ENCODE peak calls at places on chromosomes 3 and 15, in five cellular contexts. One of them, this sample, is unnamed.

GRCh38 chr3:164673738-164674137 is 404.6 kb downstream of the SI start:
- DNase-seq in H1: no peak
- DNase-seq in K562: no peak
- DNase-seq in HCT116: no peak
- DNase-seq in GM12878: no peak
- DNase-seq in this sample: no peak

GRCh38 chr15:68921926-68922325 is 8.4 kb upstream of the SPESP1 start:
- DNase-seq in K562: no peak
- DNase-seq in GM12878: no peak
- DNase-seq in HCT116: no peak
- DNase-seq in H1: no peak
- DNase-seq in this sample: no peak

GRCh38 chr15:72827216-72827615 is 43.7 kb upstream of the ADPGK start:
- DNase-seq in H1: no peak
- DNase-seq in HCT116: no peak
- DNase-seq in GM12878: no peak
- DNase-seq in K562: no peak
- DNase-seq in this sample: no peak

GRCh38 chr15:37891754-37892368 is 42.6 kb upstream of the TMCO5A start:
- DNase-seq in GM12878: no peak
- DNase-seq in K562: peak; percentile 7
- DNase-seq in HCT116: peak; percentile 38
- DNase-seq in H1: no peak
- DNase-seq in this sample: peak; percentile 40

GRCh38 chr15:67863442-67863987 is 23.7 kb upstream of the RNU6-1 start:
- DNase-seq in K562: peak; percentile 84
- DNase-seq in H1: no peak
- DNase-seq in GM12878: peak; percentile 61
- DNase-seq in HCT116: peak; percentile 46
- DNase-seq in this sample: peak; percentile 90

GRCh38 chr15:70252056-70252935 is 154.6 kb upstream of the TLE3 start:
- DNase-seq in K562: no peak
- DNase-seq in H1: no peak
- DNase-seq in GM12878: no peak
- DNase-seq in HCT116: no peak
- DNase-seq in this sample: peak; percentile 70

GRCh38 chr3:50550079-50550736 is 17.3 kb downstream of the C3orf18 start:
- DNase-seq in H1: no peak
- DNase-seq in K562: peak; percentile 66
- DNase-seq in HCT116: no peak
- DNase-seq in GM12878: no peak
- DNase-seq in this sample: peak; percentile 86

GRCh38 chr15:49060710-49061483 is 14.7 kb upstream of the SECISBP2L start:
- DNase-seq in HCT116: no peak
- DNase-seq in GM12878: no peak
- DNase-seq in H1: no peak
- DNase-seq in K562: no peak
- DNase-seq in this sample: no peak

GRCh38 chr3:194814878-194815357 is 129.2 kb downstream of the FAM43A start:
- DNase-seq in HCT116: no peak
- DNase-seq in GM12878: no peak
- DNase-seq in K562: no peak
- DNase-seq in H1: no peak
- DNase-seq in this sample: no peak

GRCh38 chr3:63395960-63396359 is 117.9 kb downstream of the SYNPR start:
- DNase-seq in H1: no peak
- DNase-seq in K562: no peak
- DNase-seq in HCT116: no peak
- DNase-seq in GM12878: no peak
- DNase-seq in this sample: no peak

GRCh38 chr15:75181780-75182179 is 19.9 kb upstream of the C15orf39 start:
- DNase-seq in HCT116: no peak
- DNase-seq in H1: no peak
- DNase-seq in K562: no peak
- DNase-seq in GM12878: no peak
- DNase-seq in this sample: no peak

GRCh38 chr3:19146685-19147650 is 1.3 kb upstream of the KCNH8 start:
- DNase-seq in K562: peak; percentile 61
- DNase-seq in HCT116: peak; percentile 19
- DNase-seq in GM12878: no peak
- DNase-seq in H1: peak; percentile 75
- DNase-seq in this sample: peak; percentile 92

GRCh38 chr15:70539912-70540520 is 223.3 kb downstream of the UACA start:
- DNase-seq in HCT116: no peak
- DNase-seq in K562: no peak
- DNase-seq in H1: no peak
- DNase-seq in GM12878: no peak
- DNase-seq in this sample: no peak

GRCh38 chr15:23038741-23039150 is 623 bp downstream of the TUBGCP5 start:
- DNase-seq in H1: no peak
- DNase-seq in GM12878: no peak
- DNase-seq in K562: no peak
- DNase-seq in HCT116: no peak
- DNase-seq in this sample: no peak

GRCh38 chr3:122281891-122282290 is 43.2 kb upstream of the CSTA start:
- DNase-seq in K562: no peak
- DNase-seq in GM12878: no peak
- DNase-seq in HCT116: no peak
- DNase-seq in H1: no peak
- DNase-seq in this sample: no peak

GRCh38 chr15:53808058-53808703 is 48.7 kb upstream of the WDR72 start:
- DNase-seq in H1: no peak
- DNase-seq in HCT116: no peak
- DNase-seq in GM12878: no peak
- DNase-seq in K562: peak; percentile 14
- DNase-seq in this sample: peak; percentile 12

GRCh38 chr15:76787273-76787672 is 117.9 kb downstream of the SCAPER start:
- DNase-seq in K562: no peak
- DNase-seq in H1: no peak
- DNase-seq in HCT116: no peak
- DNase-seq in GM12878: no peak
- DNase-seq in this sample: no peak

GRCh38 chr3:136194409-136195257 is 1.5 kb downstream of the MSL2 start:
- DNase-seq in H1: no peak
- DNase-seq in K562: no peak
- DNase-seq in GM12878: peak; percentile 24
- DNase-seq in HCT116: no peak
- DNase-seq in this sample: peak; percentile 35

GRCh38 chr3:47571391-47572165 is 7.1 kb downstream of the CSPG5 start:
- DNase-seq in K562: no peak
- DNase-seq in H1: no peak
- DNase-seq in HCT116: no peak
- DNase-seq in GM12878: no peak
- DNase-seq in this sample: no peak

GRCh38 chr3:156978471-156978961 is 152.4 kb downstream of the LEKR1 start:
- DNase-seq in HCT116: no peak
- DNase-seq in GM12878: peak; percentile 83
- DNase-seq in K562: no peak
- DNase-seq in H1: no peak
- DNase-seq in this sample: no peak

GRCh38 chr15:30059771-30060170 is 23.0 kb upstream of the GOLGA8J start:
- DNase-seq in K562: no peak
- DNase-seq in H1: no peak
- DNase-seq in GM12878: no peak
- DNase-seq in HCT116: no peak
- DNase-seq in this sample: no peak

GRCh38 chr3:159732172-159733111 is 256.2 kb upstream of the IL12A start:
- DNase-seq in K562: no peak
- DNase-seq in H1: peak; percentile 41
- DNase-seq in HCT116: peak; percentile 27
- DNase-seq in GM12878: no peak
- DNase-seq in this sample: no peak

GRCh38 chr3:197586181-197586580 is 30.4 kb upstream of the BDH1 start:
- DNase-seq in K562: no peak
- DNase-seq in HCT116: no peak
- DNase-seq in GM12878: no peak
- DNase-seq in H1: no peak
- DNase-seq in this sample: no peak

GRCh38 chr3:157201648-157202278 is 41.8 kb upstream of the CCNL1 start:
- DNase-seq in H1: no peak
- DNase-seq in GM12878: no peak
- DNase-seq in HCT116: peak; percentile 19
- DNase-seq in K562: peak; percentile 45
- DNase-seq in this sample: peak; percentile 36

GRCh38 chr3:146390967-146391366 is 78.4 kb downstream of the PLSCR2 start:
- DNase-seq in GM12878: no peak
- DNase-seq in HCT116: no peak
- DNase-seq in H1: no peak
- DNase-seq in K562: no peak
- DNase-seq in this sample: no peak

GRCh38 chr15:68469162-68470048 is 37.4 kb upstream of the ITGA11 start:
- DNase-seq in K562: no peak
- DNase-seq in GM12878: no peak
- DNase-seq in HCT116: no peak
- DNase-seq in H1: no peak
- DNase-seq in this sample: no peak

GRCh38 chr3:60542981-60543380 is 708.3 kb downstream of the FHIT start:
- DNase-seq in K562: no peak
- DNase-seq in HCT116: no peak
- DNase-seq in H1: no peak
- DNase-seq in GM12878: no peak
- DNase-seq in this sample: no peak

GRCh38 chr3:50525987-50526386 is 22.6 kb upstream of the CACNA2D2 start:
- DNase-seq in HCT116: peak; percentile 22
- DNase-seq in K562: peak; percentile 90
- DNase-seq in H1: no peak
- DNase-seq in GM12878: no peak
- DNase-seq in this sample: no peak

GRCh38 chr3:160999268-160999667 is 105.9 kb downstream of the B3GALNT1 start:
- DNase-seq in K562: no peak
- DNase-seq in GM12878: no peak
- DNase-seq in HCT116: no peak
- DNase-seq in H1: no peak
- DNase-seq in this sample: no peak

GRCh38 chr3:19735111-19735510 is 198.9 kb downstream of the EFHB start:
- DNase-seq in GM12878: no peak
- DNase-seq in H1: no peak
- DNase-seq in K562: no peak
- DNase-seq in HCT116: no peak
- DNase-seq in this sample: no peak

GRCh38 chr3:188796122-188796631 is 375.6 kb upstream of the TPRG1 start:
- DNase-seq in HCT116: no peak
- DNase-seq in GM12878: no peak
- DNase-seq in H1: no peak
- DNase-seq in K562: no peak
- DNase-seq in this sample: no peak

GRCh38 chr3:188801393-188801792 is 370.4 kb upstream of the TPRG1 start:
- DNase-seq in H1: no peak
- DNase-seq in HCT116: no peak
- DNase-seq in K562: no peak
- DNase-seq in GM12878: no peak
- DNase-seq in this sample: no peak

GRCh38 chr3:188802645-188803044 is 369.1 kb upstream of the TPRG1 start:
- DNase-seq in K562: no peak
- DNase-seq in HCT116: no peak
- DNase-seq in H1: no peak
- DNase-seq in GM12878: no peak
- DNase-seq in this sample: no peak

GRCh38 chr3:188792788-188793187 is 379.0 kb upstream of the TPRG1 start:
- DNase-seq in H1: no peak
- DNase-seq in HCT116: no peak
- DNase-seq in K562: no peak
- DNase-seq in GM12878: no peak
- DNase-seq in this sample: peak; percentile 18

GRCh38 chr3:188797045-188797444 is 374.7 kb upstream of the TPRG1 start:
- DNase-seq in H1: no peak
- DNase-seq in GM12878: no peak
- DNase-seq in K562: no peak
- DNase-seq in HCT116: no peak
- DNase-seq in this sample: no peak
- H3K4me3 ChIP-seq in H1: no peak overlapping the region
- H3K4me3 ChIP-seq in GM12878: no peak overlapping the region
- H3K4me3 ChIP-seq in K562: no peak overlapping the region
- H3K4me3 ChIP-seq in HCT116: no peak overlapping the region
- H3K4me3 ChIP-seq in this sample: no peak overlapping the region

DNA sequence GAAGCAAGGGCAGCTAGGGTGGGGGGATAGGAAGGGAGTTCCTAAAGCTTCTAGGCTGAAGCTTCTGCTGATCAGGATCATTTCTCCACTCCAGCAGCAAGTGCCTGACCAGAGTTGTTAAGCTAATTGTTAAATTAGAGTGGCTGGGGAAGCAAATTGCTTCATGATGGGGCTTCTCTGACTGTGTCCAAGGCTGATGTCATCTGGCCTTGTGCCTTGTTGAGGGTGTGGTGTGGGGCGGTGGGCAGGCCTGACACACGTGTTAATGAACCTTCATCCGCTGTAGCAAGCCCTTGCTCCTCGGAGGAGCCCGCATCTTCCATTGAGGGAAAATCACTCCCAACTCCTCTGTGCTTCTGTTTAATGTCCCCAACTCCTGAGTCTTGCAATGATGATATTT is 84.3 kb upstream of the ROPN1 start:
- DNase-seq in HCT116: no peak
- DNase-seq in GM12878: no peak
- DNase-seq in H1: no peak
- DNase-seq in K562: no peak
- DNase-seq in this sample: no peak
- TF ChIP-seq JUND in HCT116: no peak
- TF ChIP-seq JUND in GM12878: no peak
- TF ChIP-seq JUND in H1: no peak
- TF ChIP-seq JUND in K562: no peak
- TF ChIP-seq JUND in this sample: no peak

DNA sequence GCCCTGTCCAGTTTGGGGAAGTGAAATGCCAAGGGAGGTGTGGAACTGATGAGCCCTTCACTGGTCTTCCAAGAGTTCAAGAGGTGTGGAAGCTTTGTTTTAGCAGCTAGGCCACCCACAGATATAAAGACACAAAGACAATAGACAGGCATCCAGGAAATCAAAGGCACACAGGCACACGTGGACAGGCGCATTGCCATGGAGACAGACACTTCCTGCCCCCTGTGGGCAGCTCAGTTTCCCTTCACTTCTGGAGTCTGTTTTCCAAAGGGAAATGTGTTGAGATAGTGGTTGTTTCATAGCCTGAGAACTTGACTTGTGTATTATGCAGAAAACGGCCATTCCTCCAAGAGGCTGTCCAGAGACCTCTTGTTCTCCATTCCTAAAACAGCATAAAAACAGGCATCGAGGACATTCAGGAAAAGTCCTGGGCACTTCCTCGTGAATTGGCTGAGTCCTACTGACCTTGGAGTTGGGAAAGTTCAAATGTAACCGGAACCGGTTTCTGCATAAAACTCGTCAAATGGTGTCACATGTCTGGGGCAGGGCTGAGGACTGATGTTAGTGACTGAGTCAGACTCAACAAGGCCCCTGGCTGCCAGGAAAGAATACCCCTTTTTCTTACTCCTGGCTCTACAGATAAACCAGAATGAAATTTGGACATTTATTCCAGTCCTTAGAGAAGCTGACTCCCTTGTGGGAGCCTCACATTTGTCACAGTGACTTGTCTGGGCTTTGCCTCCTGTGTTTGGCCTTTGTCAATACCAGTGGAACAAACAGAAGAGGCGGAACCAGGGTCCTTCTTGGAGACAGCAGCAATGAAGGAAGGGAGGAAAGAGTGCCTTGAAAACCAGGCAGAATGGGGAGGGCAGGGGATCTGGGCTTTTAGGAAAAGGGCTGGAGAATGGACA is 1.3 kb downstream of the ALPK3 start:
- DNase-seq in GM12878: no peak
- DNase-seq in H1: no peak
- DNase-seq in K562: no peak
- DNase-seq in HCT116: no peak
- DNase-seq in this sample: peak; percentile 51
- H3K4me3 ChIP-seq in GM12878: no peak overlapping the region
- H3K4me3 ChIP-seq in H1: no peak overlapping the region
- H3K4me3 ChIP-seq in K562: no peak overlapping the region
- H3K4me3 ChIP-seq in HCT116: no peak overlapping the region
- H3K4me3 ChIP-seq in this sample: no peak overlapping the region

GRCh38 chr3:35932995-35933394 is 293.7 kb downstream of the ARPP21 start:
- DNase-seq in HCT116: peak; percentile 26
- DNase-seq in H1: no peak
- DNase-seq in GM12878: no peak
- DNase-seq in K562: no peak
- DNase-seq in this sample: no peak
- TF ChIP-seq JUND in HCT116: no peak
- TF ChIP-seq JUND in H1: no peak
- TF ChIP-seq JUND in GM12878: no peak
- TF ChIP-seq JUND in K562: no peak
- TF ChIP-seq JUND in this sample: peak; percentile 95